ENCODE peak calls at places on chromosome 9, in ten cellular contexts. F is CD4-positive, CD25-positive, alpha-beta regulatory T cell; C is lower lobe of right lung; R is SJSA1; J is upper lobe of right lung; X is adipocyte; M is neuronal stem cell; Q is small intestine; Y is heart left ventricle; Z is BE2C. T is an unnamed sample. For H3K4me1, the result is how much of the 10 kb centered on the place peaks cover.

GRCh38 chr9:87503970-87504369 is 6.3 kb downstream of the DAPK1 start:
- DNase-seq in F (no peak), C (no peak), R (no peak), J (no peak), X (no peak), M (no peak), Q (no peak), Y (no peak), Z (no peak), T (no peak)

GRCh38 chr9:117365438-117365837 is 49.4 kb downstream of the ASTN2 start:
- DNase-seq in F (no peak), C (no peak), R (no peak), J (no peak), X (no peak), M (no peak), Q (no peak), Y (no peak), Z (no peak), T (no peak)

GRCh38 chr9:136147038-136147889 is 28.6 kb upstream of the TMEM250 start:
- DNase-seq in F (no peak), C (no peak), R (no peak), J (no peak), X (no peak), M (no peak), Q (no peak), Y (no peak), Z (peak), T (no peak)

GRCh38 chr9:136675477-136676296 is 11.6 kb downstream of the AGPAT2 start:
- DNase-seq in F (no peak), C (no peak), R (no peak), J (no peak), X (no peak), M (no peak), Q (peak), Y (no peak), Z (no peak), T (no peak)

GRCh38 chr9:89606567-89607311 is 1.9 kb downstream of the GADD45G start:
- DNase-seq in F (no peak), C (peak), R (no peak), J (peak), X (peak), M (peak), Q (peak), Y (peak), Z (peak), T (no peak)

GRCh38 chr9:32431940-32432555 is 47.6 kb downstream of the ACO1 start:
- DNase-seq in F (peak), C (no peak), R (peak), J (no peak), X (peak), M (peak), Q (peak), Y (peak), Z (peak), T (peak)

GRCh38 chr9:91740713-91741112 is 209.3 kb downstream of the ROR2 start:
- DNase-seq in F (no peak), C (no peak), R (no peak), J (no peak), X (peak), M (no peak), Q (no peak), Y (no peak), Z (no peak), T (no peak)

GRCh38 chr9:19162026-19162366 is 34.7 kb upstream of the PLIN2 start:
- DNase-seq in F (no peak), C (no peak), R (no peak), J (no peak), X (no peak), M (no peak), Q (no peak), Y (no peak), Z (no peak), T (no peak)

GRCh38 chr9:78035369-78035993 is 3.9 kb upstream of the GNAQ start:
- DNase-seq in F (peak), C (no peak), R (no peak), J (no peak), X (peak), M (peak), Q (peak), Y (peak), Z (peak), T (peak)

GRCh38 chr9:109156705-109157104 is 10.3 kb downstream of the FRRS1L start:
- DNase-seq in F (no peak), C (no peak), R (no peak), J (no peak), X (no peak), M (no peak), Q (no peak), Y (no peak), Z (no peak), T (no peak)

GRCh38 chr9:4555251-4555650 is 65.0 kb downstream of the SLC1A1 start:
- DNase-seq in F (no peak), C (no peak), R (peak), J (no peak), X (peak), M (no peak), Q (no peak), Y (peak), Z (no peak), T (peak)

GRCh38 chr9:90287567-90288274 is 354.9 kb downstream of the DIRAS2 start:
- DNase-seq in F (no peak), C (no peak), R (no peak), J (no peak), X (no peak), M (no peak), Q (no peak), Y (no peak), Z (no peak), T (peak)

GRCh38 chr9:209143-209758 is 5.4 kb upstream of the DOCK8 start:
- DNase-seq in F (no peak), C (no peak), R (no peak), J (no peak), X (no peak), M (no peak), Q (no peak), Y (no peak), Z (no peak), T (no peak)

GRCh38 chr9:77391834-77392233 is 214.5 kb downstream of the VPS13A start:
- DNase-seq in F (no peak), C (no peak), R (no peak), J (no peak), X (no peak), M (no peak), Q (no peak), Y (no peak), Z (no peak), T (no peak)

GRCh38 chr9:13033959-13034695 is 245.4 kb downstream of the MPDZ start:
- DNase-seq in F (no peak), C (peak), R (peak), J (peak), X (peak), M (peak), Q (peak), Y (peak), Z (peak), T (no peak)

GRCh38 chr9:12699529-12699928 is 6.3 kb downstream of the TYRP1 start:
- DNase-seq in F (no peak), C (no peak), R (no peak), J (no peak), X (peak), M (no peak), Q (no peak), Y (no peak), Z (no peak), T (no peak)

GRCh38 chr9:70530716-70531115 is 116.3 kb upstream of the KLF9 start:
- DNase-seq in F (no peak), C (no peak), R (no peak), J (no peak), X (no peak), M (no peak), Q (no peak), Y (no peak), Z (no peak), T (no peak)

GRCh38 chr9:72168075-72168474 is 18.8 kb downstream of the GDA start:
- DNase-seq in F (no peak), C (no peak), R (no peak), J (no peak), X (no peak), M (no peak), Q (no peak), Y (no peak), Z (no peak), T (no peak)

GRCh38 chr9:80664327-80665210 is 1024.8 kb downstream of the TLE1 start:
- DNase-seq in F (no peak), C (no peak), R (no peak), J (no peak), X (no peak), M (no peak), Q (no peak), Y (no peak), Z (no peak), T (no peak)

DNA sequence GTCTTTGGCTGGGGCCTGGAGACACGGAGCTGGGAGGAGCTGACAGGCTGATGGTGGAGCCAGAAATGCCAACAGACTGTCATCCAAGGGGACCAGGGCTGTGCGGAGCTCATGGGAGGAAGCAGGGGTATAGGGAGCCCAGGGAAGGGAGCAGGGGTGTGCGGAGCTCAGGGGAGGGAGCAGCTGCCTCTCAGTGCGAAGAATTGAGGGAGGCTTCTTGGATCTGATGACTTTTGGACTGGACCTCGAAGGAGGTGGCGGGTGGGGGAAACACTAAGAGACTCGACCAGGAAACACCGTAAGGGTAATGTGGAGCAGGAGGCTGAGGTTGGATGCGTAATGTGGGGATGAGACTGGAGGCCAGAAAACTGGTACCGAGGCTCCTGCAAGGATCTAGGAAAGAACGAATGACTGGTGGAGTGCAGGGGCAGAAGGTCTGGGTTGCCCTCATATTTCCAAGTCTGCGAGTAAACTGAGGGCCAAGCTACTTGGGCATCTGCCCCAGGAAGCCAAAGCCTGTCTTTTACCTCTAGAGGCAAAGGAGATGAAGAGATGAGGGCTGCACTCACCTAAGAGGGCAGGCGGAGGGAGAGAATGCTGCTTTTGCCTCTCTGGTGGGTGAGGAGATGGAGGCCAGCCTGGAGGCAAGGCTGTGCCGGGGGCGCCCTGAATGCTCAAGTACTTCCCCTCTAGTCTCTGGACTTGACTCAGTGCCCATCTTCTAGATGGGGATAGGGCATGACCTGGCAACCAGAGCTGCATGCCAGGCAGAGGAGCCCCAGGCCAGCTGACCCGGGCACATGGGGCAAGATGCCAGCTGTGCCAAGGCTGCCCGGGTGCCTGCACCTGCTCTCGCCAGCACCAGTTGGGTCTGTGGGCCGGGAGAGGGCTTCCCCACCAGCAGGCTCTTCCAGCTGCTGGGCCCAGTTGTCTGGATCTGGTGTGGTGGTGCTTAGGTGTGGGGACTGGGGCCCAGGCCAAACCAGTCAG is 2.3 kb downstream of the PTGS1 start:
- DNase-seq in F (no peak), C (no peak), R (no peak), J (no peak), X (no peak), M (no peak), Q (no peak), Y (no peak), Z (no peak), T (no peak)
- H3K4me1 ChIP-seq in F (under half), C (under half), R (under half), J (under half), X (half or more), M (under half), Q (under half), Y (under half), Z (under half), T (under half)

GRCh38 chr9:34125681-34126206 is 754 bp downstream of the DCAF12 start:
- DNase-seq in F (no peak), C (no peak), R (no peak), J (no peak), X (peak), M (no peak), Q (peak), Y (no peak), Z (peak), T (peak)
- H3K4me3 ChIP-seq in F (peak), C (peak), R (peak), J (peak), X (peak), M (peak), Q (peak), Y (peak), Z (peak), T (peak)

DNA sequence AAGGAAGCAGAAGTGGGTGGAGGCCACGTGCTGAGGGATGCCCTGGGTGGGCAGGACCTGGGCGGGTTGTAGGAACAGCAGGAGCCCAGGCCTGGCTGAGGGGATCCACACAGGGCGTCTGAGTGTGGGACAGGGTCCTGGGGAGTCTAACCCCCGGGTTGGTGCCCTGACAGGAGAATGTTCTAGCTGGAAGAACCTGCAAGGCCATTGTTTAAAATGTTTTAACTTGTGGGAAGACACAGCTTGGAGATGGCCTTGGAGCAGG is 33.9 kb upstream of the SUSD3 start:
- DNase-seq in F (no peak), C (no peak), R (no peak), J (no peak), X (no peak), M (no peak), Q (no peak), Y (no peak), Z (no peak), T (no peak)
- H3K4me1 ChIP-seq in F (half or more), C (under half), R (under half), J (under half), X (under half), M (under half), Q (under half), Y (under half), Z (under half), T (half or more)

DNA sequence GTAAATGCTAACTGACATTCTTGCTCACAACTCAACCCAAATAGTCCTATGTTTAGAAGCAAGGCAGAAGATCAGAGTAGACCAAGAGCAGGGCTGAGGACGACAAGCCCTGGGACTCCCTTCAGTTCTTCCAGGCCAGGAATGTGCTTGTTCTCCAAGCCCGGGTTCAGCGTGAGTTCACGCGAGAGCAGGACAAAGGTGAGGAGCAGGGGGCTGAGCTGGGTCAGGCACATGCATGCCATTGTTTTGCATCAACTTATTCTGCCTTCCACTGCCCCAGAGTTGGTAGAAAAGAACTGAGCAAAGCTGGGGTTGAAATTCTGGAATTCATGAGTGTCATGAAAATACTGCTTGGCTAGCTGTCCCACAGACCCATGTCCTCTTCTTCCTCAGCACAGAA is 206.5 kb downstream of the PAX5 start:
- DNase-seq in F (no peak), C (no peak), R (no peak), J (peak), X (no peak), M (no peak), Q (no peak), Y (no peak), Z (no peak), T (no peak)
- H3K4me3 ChIP-seq in F (no peak), C (no peak), R (no peak), J (no peak), X (no peak), M (no peak), Q (no peak), Y (no peak), Z (no peak), T (no peak)

GRCh38 chr9:100581081-100581480 is 3.2 kb downstream of the CAVIN4 start:
- DNase-seq in F (no peak), C (no peak), R (no peak), J (no peak), X (no peak), M (no peak), Q (no peak), Y (no peak), Z (no peak), T (no peak)

GRCh38 chr9:100581661-100582060 is 3.8 kb downstream of the CAVIN4 start:
- DNase-seq in F (no peak), C (no peak), R (no peak), J (no peak), X (no peak), M (no peak), Q (no peak), Y (no peak), Z (no peak), T (no peak)

GRCh38 chr9:100579665-100580064 is 1.8 kb downstream of the CAVIN4 start:
- DNase-seq in F (no peak), C (no peak), R (no peak), J (no peak), X (peak), M (no peak), Q (no peak), Y (no peak), Z (no peak), T (no peak)

GRCh38 chr9:100578610-100579009 is 731 bp downstream of the CAVIN4 start:
- DNase-seq in F (no peak), C (no peak), R (no peak), J (no peak), X (no peak), M (no peak), Q (no peak), Y (no peak), Z (no peak), T (no peak)

GRCh38 chr9:100580255-100580654 is 2.4 kb downstream of the CAVIN4 start:
- DNase-seq in F (no peak), C (no peak), R (no peak), J (no peak), X (no peak), M (no peak), Q (no peak), Y (no peak), Z (no peak), T (no peak)
- H3K4me1 ChIP-seq in F (under half), C (under half), R (under half), J (under half), X (under half), M (under half), Q (under half), Y (under half), Z (under half), T (under half)

DNA sequence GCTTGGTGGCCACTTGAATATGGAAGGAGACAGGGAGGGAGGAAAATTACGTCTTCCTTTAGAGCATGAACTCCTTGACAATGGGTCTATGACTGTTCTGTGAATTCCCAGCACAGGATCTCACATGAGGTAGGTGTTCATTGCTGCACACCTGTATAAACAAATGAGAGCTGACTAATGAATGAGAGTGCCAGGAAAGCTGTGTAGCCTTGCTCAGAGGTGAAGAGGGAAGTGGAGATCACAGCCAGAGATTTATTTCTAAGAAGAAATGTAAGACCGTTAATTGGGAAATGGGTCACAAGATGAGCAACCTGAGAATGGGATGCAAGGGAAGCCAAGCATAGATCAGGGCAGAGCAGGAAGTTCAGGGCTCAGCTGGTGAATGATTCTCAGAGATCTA is 295.2 kb downstream of the CDK5RAP2 start:
- DNase-seq in F (no peak), C (no peak), R (no peak), J (no peak), X (no peak), M (no peak), Q (no peak), Y (no peak), Z (no peak), T (no peak)
- H3K4me3 ChIP-seq in F (no peak), C (no peak), R (no peak), J (no peak), X (no peak), M (no peak), Q (no peak), Y (no peak), Z (no peak), T (no peak)

GRCh38 chr9:130201399-130201873 is 29.2 kb downstream of the NCS1 start:
- DNase-seq in F (no peak), C (no peak), R (no peak), J (no peak), X (no peak), M (no peak), Q (no peak), Y (no peak), Z (peak), T (no peak)
- H3K4me1 ChIP-seq in F (under half), C (under half), R (under half), J (under half), X (under half), M (under half), Q (under half), Y (under half), Z (half or more), T (under half)

GRCh38 chr9:133528001-133528886 is 3.5 kb upstream of the MYMK start:
- DNase-seq in F (no peak), C (no peak), R (no peak), J (no peak), X (no peak), M (no peak), Q (no peak), Y (no peak), Z (no peak), T (no peak)
- H3K4me3 ChIP-seq in F (no peak), C (no peak), R (no peak), J (no peak), X (no peak), M (no peak), Q (no peak), Y (no peak), Z (no peak), T (no peak)

GRCh38 chr9:130029223-130029583 is 13.8 kb downstream of the FNBP1 start:
- DNase-seq in F (peak), C (no peak), R (no peak), J (no peak), X (no peak), M (no peak), Q (no peak), Y (no peak), Z (no peak), T (no peak)

GRCh38 chr9:130028493-130029222 is 14.3 kb downstream of the FNBP1 start:
- DNase-seq in F (no peak), C (no peak), R (no peak), J (no peak), X (no peak), M (no peak), Q (no peak), Y (no peak), Z (no peak), T (no peak)

GRCh38 chr9:130029591-130029990 is 13.4 kb downstream of the FNBP1 start:
- DNase-seq in F (no peak), C (no peak), R (no peak), J (no peak), X (no peak), M (no peak), Q (no peak), Y (no peak), Z (no peak), T (no peak)

GRCh38 chr9:130027533-130028370 is 15.2 kb downstream of the FNBP1 start:
- DNase-seq in F (no peak), C (no peak), R (no peak), J (no peak), X (no peak), M (no peak), Q (no peak), Y (no peak), Z (no peak), T (no peak)

DNA sequence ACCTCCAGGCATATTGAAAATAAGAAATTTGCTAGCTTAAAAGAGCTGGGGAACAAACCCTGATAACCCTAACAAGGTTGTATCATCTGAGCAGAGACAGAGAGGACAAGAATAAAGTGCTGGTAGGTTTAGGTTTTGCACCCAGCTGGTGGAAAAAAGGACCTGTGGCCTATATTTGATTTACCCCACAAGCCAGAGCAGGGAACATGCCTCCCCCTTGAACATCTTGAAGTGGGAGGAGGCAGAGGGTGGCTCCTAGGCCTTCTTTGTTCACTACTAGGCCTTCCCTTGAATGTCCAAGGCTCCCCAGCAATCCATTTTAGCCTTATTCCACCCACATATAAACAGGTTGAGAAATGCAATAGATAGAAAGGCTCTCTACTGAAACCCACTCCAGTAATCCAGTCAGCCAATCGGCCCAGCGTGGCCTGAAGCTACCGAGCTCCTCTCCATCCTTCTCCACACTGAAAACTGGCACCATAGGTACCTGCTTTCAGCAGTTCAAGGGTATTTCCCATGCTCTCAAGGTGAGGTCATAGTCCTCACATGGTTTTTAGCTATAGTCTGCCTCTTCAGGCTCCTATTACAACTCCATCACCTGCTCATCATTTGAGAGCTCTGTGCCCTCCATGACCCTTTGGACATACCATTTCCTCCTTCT is 12.0 kb downstream of the FNBP1 start:
- DNase-seq in F (no peak), C (no peak), R (no peak), J (no peak), X (no peak), M (no peak), Q (no peak), Y (no peak), Z (no peak), T (peak)
- H3K4me1 ChIP-seq in F (half or more), C (under half), R (under half), J (under half), X (under half), M (under half), Q (under half), Y (under half), Z (under half), T (half or more)

T was measured in CD4-positive, alpha-beta memory T cell.